ENCODE peak calls at places on chromosomes 6 and 20, in four cellular contexts. One of them, this sample, is unnamed.

GRCh38 chr6:1814279-1814678 is 204.6 kb downstream of the FOXC1 start:
- DNase-seq in HepG2: no peak
- DNase-seq in GM12878: no peak
- DNase-seq in SK-N-SH: no peak
- DNase-seq in this sample: no peak

GRCh38 chr20:64232794-64233193 is 22.8 kb upstream of the PCMTD2 start:
- DNase-seq in HepG2: no peak
- DNase-seq in GM12878: no peak
- DNase-seq in SK-N-SH: no peak
- DNase-seq in this sample: no peak

GRCh38 chr6:14292119-14292518 is 174.5 kb downstream of the CD83 start:
- DNase-seq in HepG2: no peak
- DNase-seq in GM12878: no peak
- DNase-seq in SK-N-SH: no peak
- DNase-seq in this sample: no peak

GRCh38 chr20:33790571-33790970 is 20.6 kb upstream of the CHMP4B start:
- DNase-seq in SK-N-SH: no peak
- DNase-seq in HepG2: no peak
- DNase-seq in GM12878: no peak
- DNase-seq in this sample: no peak

GRCh38 chr6:118372413-118372812 is 175.7 kb upstream of the PLN start:
- DNase-seq in GM12878: no peak
- DNase-seq in SK-N-SH: peak
- DNase-seq in HepG2: no peak
- DNase-seq in this sample: no peak

GRCh38 chr6:169620171-169621125 is 81.4 kb downstream of the WDR27 start:
- DNase-seq in GM12878: no peak
- DNase-seq in HepG2: peak
- DNase-seq in SK-N-SH: no peak
- DNase-seq in this sample: peak

GRCh38 chr6:105398859-105399258 is 4.0 kb downstream of the PREP start:
- DNase-seq in GM12878: no peak
- DNase-seq in HepG2: no peak
- DNase-seq in SK-N-SH: no peak
- DNase-seq in this sample: no peak

GRCh38 chr6:170278743-170279094 is 12.2 kb downstream of the DLL1 start:
- DNase-seq in HepG2: no peak
- DNase-seq in SK-N-SH: no peak
- DNase-seq in GM12878: no peak
- DNase-seq in this sample: no peak

GRCh38 chr6:137369135-137369534 is 125.1 kb downstream of the OLIG3 start:
- DNase-seq in HepG2: no peak
- DNase-seq in SK-N-SH: no peak
- DNase-seq in GM12878: no peak
- DNase-seq in this sample: no peak

GRCh38 chr20:57467742-57468141 is 57.2 kb downstream of the CTCFL start:
- DNase-seq in SK-N-SH: no peak
- DNase-seq in GM12878: no peak
- DNase-seq in HepG2: no peak
- DNase-seq in this sample: no peak

GRCh38 chr20:51233345-51233744 is 210.4 kb upstream of the KCNG1 start:
- DNase-seq in HepG2: no peak
- DNase-seq in GM12878: no peak
- DNase-seq in SK-N-SH: no peak
- DNase-seq in this sample: no peak

GRCh38 chr20:36919715-36920333 is 31.7 kb downstream of the SAMHD1 start:
- DNase-seq in GM12878: peak
- DNase-seq in SK-N-SH: peak
- DNase-seq in HepG2: peak
- DNase-seq in this sample: peak

GRCh38 chr6:87756858-87757257 is 54.8 kb upstream of the AKIRIN2 start:
- DNase-seq in GM12878: peak
- DNase-seq in HepG2: no peak
- DNase-seq in SK-N-SH: no peak
- DNase-seq in this sample: peak

GRCh38 chr6:164478426-164478825 is 831.0 kb downstream of the C6orf118 start:
- DNase-seq in GM12878: no peak
- DNase-seq in SK-N-SH: no peak
- DNase-seq in HepG2: no peak
- DNase-seq in this sample: no peak

GRCh38 chr20:41078329-41078728 is 49.7 kb downstream of the TOP1 start:
- DNase-seq in GM12878: peak
- DNase-seq in HepG2: peak
- DNase-seq in SK-N-SH: peak
- DNase-seq in this sample: peak

GRCh38 chr6:139030539-139030938 is 2.0 kb downstream of the ABRACL start:
- DNase-seq in SK-N-SH: no peak
- DNase-seq in GM12878: peak
- DNase-seq in HepG2: no peak
- DNase-seq in this sample: no peak

GRCh38 chr6:159278626-159279025 is 109.4 kb downstream of the FNDC1 start:
- DNase-seq in GM12878: no peak
- DNase-seq in SK-N-SH: no peak
- DNase-seq in HepG2: no peak
- DNase-seq in this sample: no peak

GRCh38 chr6:82408952-82409421 is 45.4 kb downstream of the TPBG start:
- DNase-seq in SK-N-SH: no peak
- DNase-seq in GM12878: no peak
- DNase-seq in HepG2: no peak
- DNase-seq in this sample: peak

DNA sequence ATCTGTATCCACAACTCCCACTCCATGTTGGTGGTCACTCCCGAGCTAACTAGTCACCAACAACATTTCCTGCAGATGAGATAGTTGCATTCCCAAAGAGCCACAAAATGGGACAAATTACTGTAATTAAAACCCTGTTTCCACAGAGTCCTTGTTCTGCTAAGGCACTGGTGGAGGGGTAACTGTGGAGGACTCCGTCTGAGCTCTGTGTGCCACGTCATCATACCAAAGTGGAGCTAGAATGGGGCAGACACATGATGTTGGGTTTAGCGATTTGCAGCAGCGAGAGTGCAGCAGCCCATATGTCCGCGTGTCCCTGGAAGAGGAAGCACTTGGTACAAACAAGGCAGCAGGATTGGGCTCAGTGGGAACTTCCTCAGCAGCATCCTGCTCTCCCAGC is 172.5 kb upstream of the KCNK16 start:
- DNase-seq in HepG2: no peak
- DNase-seq in GM12878: no peak
- DNase-seq in SK-N-SH: no peak
- DNase-seq in this sample: no peak
- TF ChIP-seq PBX3 in HepG2: no peak
- TF ChIP-seq PBX3 in GM12878: no peak
- TF ChIP-seq PBX3 in SK-N-SH: no peak
- TF ChIP-seq PBX3 in this sample: no peak

GRCh38 chr6:620950-621349 is 36.0 kb downstream of the HUS1B start:
- DNase-seq in GM12878: no peak
- DNase-seq in SK-N-SH: no peak
- DNase-seq in HepG2: no peak
- DNase-seq in this sample: no peak

GRCh38 chr6:621916-622315 is 35.0 kb downstream of the HUS1B start:
- DNase-seq in HepG2: no peak
- DNase-seq in GM12878: no peak
- DNase-seq in SK-N-SH: no peak
- DNase-seq in this sample: no peak

GRCh38 chr6:624979-625378 is 31.9 kb downstream of the HUS1B start:
- DNase-seq in HepG2: no peak
- DNase-seq in GM12878: peak
- DNase-seq in SK-N-SH: peak
- DNase-seq in this sample: no peak

GRCh38 chr6:620166-620565 is 36.7 kb downstream of the HUS1B start:
- DNase-seq in GM12878: no peak
- DNase-seq in SK-N-SH: no peak
- DNase-seq in HepG2: no peak
- DNase-seq in this sample: no peak

DNA sequence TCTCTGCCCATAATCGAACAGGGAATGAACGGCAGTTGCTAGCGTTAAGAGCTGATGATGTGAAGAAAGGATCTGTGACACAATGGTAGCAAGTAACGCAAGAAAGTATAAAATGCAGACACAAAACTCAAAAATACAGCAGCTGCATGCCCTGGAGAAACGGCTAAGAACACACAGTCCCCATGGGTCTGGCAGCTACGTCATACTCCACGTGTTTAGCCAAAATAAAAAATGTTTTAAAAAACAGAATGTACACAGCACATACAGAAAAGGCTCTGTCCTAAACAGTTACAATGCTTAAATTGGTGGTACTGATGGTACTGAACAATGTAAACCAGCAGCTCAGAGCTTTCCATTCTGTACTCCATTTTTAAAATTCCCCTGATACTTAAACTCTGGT is 34.4 kb downstream of the HUS1B start:
- DNase-seq in HepG2: no peak
- DNase-seq in SK-N-SH: no peak
- DNase-seq in GM12878: no peak
- DNase-seq in this sample: no peak
- TF ChIP-seq EP300 in HepG2: no peak
- TF ChIP-seq EP300 in SK-N-SH: no peak
- TF ChIP-seq EP300 in GM12878: no peak
- TF ChIP-seq EP300 in this sample: no peak

DNA sequence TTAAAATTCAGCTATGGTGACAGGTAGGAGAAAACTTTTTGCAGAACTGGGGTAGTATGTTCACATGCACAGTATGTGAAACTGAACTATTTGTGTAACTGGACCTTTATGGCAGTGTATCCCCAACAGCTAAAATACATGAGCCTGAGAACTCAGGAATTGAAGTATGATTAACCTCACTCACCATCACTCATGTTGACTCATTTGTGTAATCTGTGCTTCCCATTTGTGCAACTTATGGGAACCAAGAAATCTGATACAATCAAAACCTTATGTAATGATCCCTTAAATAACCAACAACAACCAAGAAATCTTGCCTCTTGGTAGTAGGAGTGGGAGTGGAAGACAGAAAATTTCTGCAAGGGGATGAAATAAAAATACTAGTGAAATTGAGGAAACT is 674.9 kb downstream of the HDGFL1 start:
- DNase-seq in GM12878: no peak
- DNase-seq in HepG2: no peak
- DNase-seq in SK-N-SH: no peak
- DNase-seq in this sample: no peak
- TF ChIP-seq RFX5 in GM12878: no peak
- TF ChIP-seq RFX5 in HepG2: no peak
- TF ChIP-seq RFX5 in SK-N-SH: no peak
- TF ChIP-seq RFX5 in this sample: no peak

DNA sequence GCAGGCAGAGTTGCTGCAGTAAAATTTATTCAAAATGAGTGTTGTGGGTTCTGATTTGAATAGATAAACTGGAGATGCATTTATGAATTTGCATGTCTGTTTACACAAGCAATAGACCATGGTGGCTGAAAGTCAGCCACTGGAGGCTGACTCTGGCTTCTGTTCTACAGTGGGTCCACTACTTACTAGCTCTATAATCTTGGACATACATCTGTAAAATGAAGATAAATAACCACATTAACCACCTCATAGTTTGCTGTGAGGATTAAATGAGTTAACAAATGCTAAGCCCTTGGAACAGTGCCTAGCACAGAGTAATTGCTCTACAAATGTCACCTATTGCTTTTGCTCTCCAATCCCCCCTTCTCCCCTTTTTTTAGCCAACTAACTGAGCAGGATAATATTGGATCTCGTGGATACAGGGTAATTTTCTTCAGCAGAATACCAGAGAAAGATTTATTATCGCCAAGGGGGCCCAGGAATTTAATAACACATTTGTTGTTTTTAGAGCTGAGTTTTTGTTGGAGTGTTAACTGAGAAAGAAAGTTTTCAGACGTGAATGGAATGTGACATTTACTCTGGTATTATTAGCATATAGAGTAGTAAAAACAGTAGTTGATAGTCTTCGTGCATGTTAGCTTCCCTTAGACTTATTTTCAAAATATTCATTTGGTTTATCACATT is 1.4 kb upstream of the PM20D2 start:
- DNase-seq in SK-N-SH: peak
- DNase-seq in GM12878: no peak
- DNase-seq in HepG2: no peak
- DNase-seq in this sample: no peak
- TF ChIP-seq PBX3 in SK-N-SH: no peak
- TF ChIP-seq PBX3 in GM12878: no peak
- TF ChIP-seq PBX3 in HepG2: no peak
- TF ChIP-seq PBX3 in this sample: no peak

GRCh38 chr6:156391379-156391777 is 385.8 kb upstream of the ARID1B start:
- DNase-seq in HepG2: no peak
- DNase-seq in GM12878: no peak
- DNase-seq in SK-N-SH: peak
- DNase-seq in this sample: no peak

GRCh38 chr6:156391977-156392376 is 385.2 kb upstream of the ARID1B start:
- DNase-seq in SK-N-SH: no peak
- DNase-seq in GM12878: no peak
- DNase-seq in HepG2: no peak
- DNase-seq in this sample: no peak

GRCh38 chr6:156390621-156391378 is 386.4 kb upstream of the ARID1B start:
- DNase-seq in HepG2: no peak
- DNase-seq in SK-N-SH: no peak
- DNase-seq in GM12878: no peak
- DNase-seq in this sample: no peak

GRCh38 chr6:156387472-156387871 is 389.7 kb upstream of the ARID1B start:
- DNase-seq in SK-N-SH: no peak
- DNase-seq in GM12878: no peak
- DNase-seq in HepG2: no peak
- DNase-seq in this sample: no peak

GRCh38 chr6:156389296-156389695 is 387.9 kb upstream of the ARID1B start:
- DNase-seq in SK-N-SH: no peak
- DNase-seq in HepG2: no peak
- DNase-seq in GM12878: no peak
- DNase-seq in this sample: no peak
- TF ChIP-seq EP300 in SK-N-SH: no peak
- TF ChIP-seq EP300 in HepG2: no peak
- TF ChIP-seq EP300 in GM12878: no peak
- TF ChIP-seq EP300 in this sample: no peak

GRCh38 chr20:14288341-14289330 is 48.8 kb downstream of the FLRT3 start:
- DNase-seq in GM12878: no peak
- DNase-seq in SK-N-SH: no peak
- DNase-seq in HepG2: peak
- DNase-seq in this sample: peak
- TF ChIP-seq RFX5 in GM12878: no peak
- TF ChIP-seq RFX5 in SK-N-SH: no peak
- TF ChIP-seq RFX5 in HepG2: no peak
- TF ChIP-seq RFX5 in this sample: no peak

GRCh38 chr6:126145386-126145785 is 159.0 kb downstream of the TRMT11 start:
- DNase-seq in GM12878: no peak
- DNase-seq in HepG2: no peak
- DNase-seq in SK-N-SH: no peak
- DNase-seq in this sample: no peak
- TF ChIP-seq PBX3 in GM12878: no peak
- TF ChIP-seq PBX3 in HepG2: no peak
- TF ChIP-seq PBX3 in SK-N-SH: no peak
- TF ChIP-seq PBX3 in this sample: no peak